ENCODE peak calls at places on chromosomes 2 and 18, in six cellular contexts. P is hippocampal formation; H is T-helper 2 cell; B is activated CD8-positive, alpha-beta memory T cell treated with anti-CD3 and anti-CD28 coated beads for 4 hours; S is NCI-H2081; F is CD4-positive, alpha-beta memory T cell. M is an unnamed sample.

GRCh38 chr2:30164131-30164925 is 17.5 kb downstream of the YPEL5 start:
- DNase-seq in P (no peak), H (no peak), B (no peak), S (no peak), F (no peak), M (no peak)

GRCh38 chr2:156908825-156909224 is 348.7 kb upstream of the GALNT5 start:
- DNase-seq in P (no peak), H (no peak), B (no peak), S (no peak), F (no peak), M (no peak)

GRCh38 chr2:12424219-12424618 is 292.5 kb upstream of the TRIB2 start:
- DNase-seq in P (no peak), H (no peak), B (no peak), S (no peak), F (no peak), M (no peak)

GRCh38 chr2:152432206-152432653 is 97.3 kb downstream of the FMNL2 start:
- DNase-seq in P (no peak), H (no peak), B (no peak), S (no peak), F (no peak), M (peak)

GRCh38 chr2:173957517-173957916 is 7.7 kb downstream of the SP3 start:
- DNase-seq in P (no peak), H (no peak), B (no peak), S (no peak), F (no peak), M (no peak)

GRCh38 chr2:150883521-150883895 is 378.2 kb downstream of the RBM43 start:
- DNase-seq in P (no peak), H (no peak), B (no peak), S (no peak), F (no peak), M (no peak)

GRCh38 chr2:69017080-69017479 is 4.1 kb downstream of the ANTXR1 start:
- DNase-seq in P (no peak), H (no peak), B (no peak), S (no peak), F (no peak), M (no peak)

GRCh38 chr18:80135136-80135535 is 26.1 kb downstream of the ADNP2 start:
- DNase-seq in P (no peak), H (no peak), B (no peak), S (no peak), F (no peak), M (no peak)

GRCh38 chr2:158740591-158740990 is 54.5 kb upstream of the DAPL1 start:
- DNase-seq in P (no peak), H (no peak), B (no peak), S (no peak), F (no peak), M (no peak)

GRCh38 chr2:199366406-199366805 is 91.3 kb downstream of the SATB2 start:
- DNase-seq in P (no peak), H (no peak), B (no peak), S (no peak), F (no peak), M (peak)

GRCh38 chr2:38116762-38117161 is 40.8 kb upstream of the CYP1B1 start:
- DNase-seq in P (no peak), H (no peak), B (no peak), S (no peak), F (no peak), M (no peak)

GRCh38 chr2:238945433-238946150 is 97.7 kb downstream of the TWIST2 start:
- DNase-seq in P (peak), H (no peak), B (no peak), S (no peak), F (no peak), M (peak)

GRCh38 chr2:129929321-129930290 is 49.9 kb upstream of the RAB6C start:
- DNase-seq in P (peak), H (no peak), B (no peak), S (no peak), F (no peak), M (no peak)

GRCh38 chr2:113854208-113854607 is 35.7 kb upstream of the ACTR3 start:
- DNase-seq in P (no peak), H (no peak), B (no peak), S (no peak), F (no peak), M (no peak)

GRCh38 chr2:136376798-136377211 is 258.9 kb upstream of the CXCR4 start:
- DNase-seq in P (no peak), H (no peak), B (no peak), S (no peak), F (no peak), M (no peak)

GRCh38 chr18:50287028-50287440 is 458 bp downstream of the CXXC1 start:
- DNase-seq in P (no peak), H (no peak), B (no peak), S (no peak), F (no peak), M (no peak)